ENCODE peak calls at places on chromosomes 2 and 18, in seven cellular contexts. J is sigmoid colon, Z is heart right ventricle, G is HFFc6, S is PC-3, M is Calu3, O is psoas muscle. X is an unnamed sample.

GRCh38 chr2:183284606-183285005 is 160.4 kb downstream of the NUP35 start:
- DNase-seq in J (no peak), Z (no peak), G (peak; percentile 87), S (peak; percentile 88), M (no peak), O (no peak), X (no peak)

GRCh38 chr2:114231921-114232320 is 210.5 kb upstream of the DPP10 start:
- DNase-seq in J (no peak), Z (no peak), G (no peak), S (no peak), M (no peak), O (no peak), X (no peak)

GRCh38 chr2:237132799-237133198 is 47.1 kb downstream of the COPS8 start:
- DNase-seq in J (no peak), Z (no peak), G (no peak), S (peak; percentile 48), M (no peak), O (no peak), X (no peak)

GRCh38 chr18:77113361-77114069 is 19.1 kb downstream of the MBP start:
- DNase-seq in J (no peak), Z (no peak), G (no peak), S (no peak), M (no peak), O (peak; percentile 30), X (no peak)

GRCh38 chr2:28544069-28544346 is 48.1 kb downstream of the PLB1 start:
- DNase-seq in J (peak; percentile 19), Z (no peak), G (no peak), S (no peak), M (no peak), O (no peak), X (no peak)

GRCh38 chr2:66867038-66867380 is 432.1 kb downstream of the MEIS1 start:
- DNase-seq in J (no peak), Z (no peak), G (no peak), S (no peak), M (no peak), O (no peak), X (no peak)

GRCh38 chr2:86747708-86748627 is 27.9 kb downstream of the RMND5A start:
- DNase-seq in J (no peak), Z (peak; percentile 12), G (peak; percentile 83), S (peak; percentile 54), M (peak; percentile 34), O (no peak), X (no peak)

GRCh38 chr18:52395146-52395852 is 55.3 kb downstream of the DCC start:
- DNase-seq in J (no peak), Z (no peak), G (no peak), S (no peak), M (no peak), O (no peak), X (no peak)

GRCh38 chr18:55650363-55650870 is 62.4 kb upstream of the TCF4 start:
- DNase-seq in J (no peak), Z (no peak), G (no peak), S (no peak), M (no peak), O (no peak), X (no peak)

GRCh38 chr2:236550298-236550697 is 19.3 kb upstream of the ACKR3 start:
- DNase-seq in J (no peak), Z (no peak), G (no peak), S (no peak), M (no peak), O (no peak), X (no peak)

GRCh38 chr2:22525676-22526075 is 859.3 kb upstream of the KLHL29 start:
- DNase-seq in J (no peak), Z (no peak), G (no peak), S (no peak), M (no peak), O (no peak), X (no peak)

GRCh38 chr2:6067089-6067488 is 374.9 kb downstream of the SOX11 start:
- DNase-seq in J (no peak), Z (no peak), G (no peak), S (no peak), M (no peak), O (no peak), X (no peak)

GRCh38 chr2:232873292-232873908 is 3.3 kb downstream of the SNORC start:
- DNase-seq in J (peak; percentile 62), Z (no peak), G (no peak), S (no peak), M (no peak), O (peak; percentile 37), X (no peak)

GRCh38 chr2:4047961-4048891 is 344.9 kb downstream of the DCDC2C start:
- DNase-seq in J (no peak), Z (no peak), G (no peak), S (peak; percentile 22), M (no peak), O (no peak), X (no peak)

GRCh38 chr2:197248623-197249022 is 62.0 kb downstream of the ANKRD44 start:
- DNase-seq in J (no peak), Z (no peak), G (no peak), S (no peak), M (no peak), O (no peak), X (no peak)

DNA sequence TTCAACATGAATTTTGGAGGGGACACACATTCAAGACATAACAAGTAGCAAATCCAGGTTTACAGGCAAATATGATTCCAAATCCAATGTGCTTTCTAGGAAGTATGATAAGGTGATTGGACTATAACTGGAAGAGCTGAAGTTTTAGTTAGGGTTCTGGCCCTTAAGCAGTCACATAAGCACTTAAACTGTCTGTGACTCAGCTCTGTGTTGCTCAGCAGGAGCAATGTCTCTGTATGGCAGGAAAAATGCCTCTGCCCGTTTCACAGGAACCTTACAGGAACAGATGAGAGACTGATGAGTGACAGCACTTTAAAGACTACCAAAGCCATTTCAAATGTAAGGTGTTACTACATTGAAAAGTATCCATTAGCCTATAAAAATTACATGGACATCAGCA is 119.5 kb upstream of the PTPRM start:
- DNase-seq in J (no peak), Z (no peak), G (peak; percentile 1), S (peak; percentile 24), M (no peak), O (no peak), X (no peak)
- TF ChIP-seq CTCF in J (no peak), Z (no peak), G (no peak), S (no peak), M (no peak), O (no peak), X (no peak)

GRCh38 chr18:26618130-26618529 is 69.8 kb upstream of the KCTD1 start:
- DNase-seq in J (no peak), Z (no peak), G (no peak), S (no peak), M (no peak), O (no peak), X (no peak)

GRCh38 chr18:26619350-26619749 is 71.0 kb upstream of the KCTD1 start:
- DNase-seq in J (no peak), Z (no peak), G (no peak), S (no peak), M (no peak), O (no peak), X (no peak)

GRCh38 chr18:26617151-26617554 is 68.8 kb upstream of the KCTD1 start:
- DNase-seq in J (no peak), Z (no peak), G (peak; percentile 92), S (peak; percentile 94), M (peak; percentile 12), O (no peak), X (no peak)

GRCh38 chr18:26624443-26624842 is 76.1 kb upstream of the KCTD1 start:
- DNase-seq in J (no peak), Z (no peak), G (no peak), S (no peak), M (no peak), O (no peak), X (no peak)

DNA sequence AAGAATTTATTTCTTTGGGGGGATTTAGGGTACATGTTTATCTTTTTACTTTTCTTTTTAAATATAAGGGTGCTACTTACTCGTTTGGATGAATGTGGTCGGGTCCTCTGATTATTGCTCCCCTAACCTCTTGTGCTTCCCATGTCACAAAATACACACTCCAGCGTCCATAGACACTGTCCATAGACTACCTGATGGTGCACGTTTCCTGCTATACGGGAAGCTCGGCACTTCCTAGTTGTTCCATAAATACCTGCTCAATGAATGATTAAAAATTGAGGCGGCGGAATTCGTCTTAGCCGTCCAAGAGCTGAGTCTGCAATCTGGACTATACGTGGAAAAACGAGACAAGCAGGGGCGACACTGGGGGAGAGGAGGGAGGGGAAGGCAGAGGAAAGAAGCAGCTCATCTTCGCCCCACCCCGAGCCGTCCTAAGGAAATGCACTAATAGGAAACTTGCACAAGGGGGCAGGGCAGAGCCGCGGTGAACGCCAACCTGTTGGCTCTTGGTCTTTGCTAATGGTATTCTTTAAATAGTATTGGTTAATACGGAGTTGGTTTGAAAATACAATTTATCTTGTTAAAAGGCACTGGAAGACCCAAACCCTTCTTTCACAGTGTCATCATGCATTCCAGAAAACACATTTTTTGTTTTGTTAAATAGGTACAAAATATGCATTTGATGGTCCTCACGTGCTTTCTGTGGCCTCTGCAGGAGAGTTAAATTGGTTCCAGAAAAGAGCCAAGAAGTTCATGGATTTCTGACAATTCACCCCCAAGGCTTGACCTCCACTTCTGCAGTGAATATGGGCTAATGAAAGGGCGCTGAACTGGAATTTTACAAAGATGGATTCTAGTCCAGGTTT is 73.0 kb upstream of the KCTD1 start:
- DNase-seq in J (no peak), Z (peak; percentile 27), G (no peak), S (peak; percentile 79), M (peak; percentile 77), O (no peak), X (peak; percentile 41)
- TF ChIP-seq CTCF in J (peak; percentile 8), Z (peak; percentile 50), G (peak; percentile 64), S (peak; percentile 83), M (peak; percentile 81), O (peak; percentile 43), X (peak; percentile 45)

DNA sequence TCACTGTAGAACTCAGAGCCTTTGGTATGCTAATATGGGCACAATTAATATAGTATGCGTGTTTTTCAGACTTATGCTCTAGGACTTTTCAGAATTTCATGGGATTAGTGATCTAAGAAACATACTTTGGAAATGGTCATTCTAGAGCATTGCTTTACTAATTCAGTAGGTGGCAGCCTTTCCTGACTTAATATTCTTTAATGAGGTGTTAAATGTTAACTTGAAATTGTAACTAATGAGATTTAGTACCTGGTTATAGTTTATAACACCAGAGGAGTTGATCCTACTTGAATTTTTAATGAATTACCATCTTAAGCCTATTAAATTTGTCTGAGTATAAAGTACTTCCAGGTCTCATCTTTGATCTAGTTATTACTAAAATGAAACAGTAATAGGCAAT is 28.5 kb downstream of the ACTR2 start:
- DNase-seq in J (no peak), Z (no peak), G (no peak), S (no peak), M (no peak), O (no peak), X (no peak)
- TF ChIP-seq CTCF in J (no peak), Z (no peak), G (peak; percentile 51), S (peak; percentile 59), M (no peak), O (no peak), X (no peak)

DNA sequence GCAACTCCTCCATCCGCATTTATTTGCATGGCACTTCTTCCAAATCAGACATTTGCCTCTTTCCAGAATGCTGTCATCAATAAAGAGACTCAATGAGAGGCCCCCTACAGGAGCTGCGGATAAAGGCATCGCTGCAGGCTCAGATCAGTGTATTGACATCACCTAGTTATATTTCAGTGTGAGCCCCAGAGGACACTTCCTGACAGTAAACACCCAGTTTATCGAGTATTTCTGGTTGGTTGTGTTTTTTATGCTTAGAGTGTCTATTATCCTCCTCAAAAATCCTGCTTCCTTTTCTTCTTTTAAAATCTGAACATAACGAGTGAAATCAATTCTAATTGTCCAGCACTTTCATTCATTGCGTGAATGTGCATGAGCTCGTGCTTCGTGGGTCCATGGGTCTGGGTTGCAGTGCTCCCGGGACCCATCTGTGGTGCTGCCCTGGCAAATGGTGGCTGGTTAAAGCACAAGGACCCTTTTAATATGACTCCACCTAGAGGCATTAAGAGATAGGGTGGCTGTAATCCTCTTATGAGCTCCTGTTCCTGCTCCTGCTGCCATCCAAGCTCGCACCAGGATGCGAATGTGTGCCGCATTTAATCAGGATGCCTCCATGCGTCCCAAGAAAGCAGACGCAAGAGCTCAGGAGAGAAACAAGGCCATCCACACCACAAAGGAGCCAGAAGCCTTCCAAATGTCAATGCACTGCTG is 38.9 kb downstream of the NRP2 start:
- DNase-seq in J (no peak), Z (no peak), G (no peak), S (peak; percentile 38), M (no peak), O (no peak), X (no peak)
- TF ChIP-seq CTCF in J (no peak), Z (no peak), G (peak; percentile 57), S (peak; percentile 63), M (peak; percentile 36), O (no peak), X (no peak)